ENCODE peak calls at places on chromosomes 3 and 15, in four cellular contexts. One of them, this sample, is unnamed.

GRCh38 chr15:58222698-58223097 is 84.5 kb downstream of the AQP9 start:
- DNase-seq in heart left ventricle: no peak
- DNase-seq in K562: peak
- DNase-seq in stomach: no peak
- DNase-seq in this sample: no peak

GRCh38 chr3:71454513-71455423 is 128.8 kb downstream of the FOXP1 start:
- DNase-seq in stomach: no peak
- DNase-seq in heart left ventricle: no peak
- DNase-seq in K562: no peak
- DNase-seq in this sample: no peak

GRCh38 chr3:189457666-189458065 is 173.5 kb upstream of the TP63 start:
- DNase-seq in heart left ventricle: no peak
- DNase-seq in K562: no peak
- DNase-seq in stomach: no peak
- DNase-seq in this sample: no peak

GRCh38 chr3:21421096-21421495 is 329.9 kb downstream of the ZNF385D start:
- DNase-seq in stomach: no peak
- DNase-seq in K562: peak
- DNase-seq in heart left ventricle: no peak
- DNase-seq in this sample: no peak

GRCh38 chr15:77851696-77852095 is 219.0 kb upstream of the LINGO1 start:
- DNase-seq in K562: no peak
- DNase-seq in heart left ventricle: no peak
- DNase-seq in stomach: no peak
- DNase-seq in this sample: peak

GRCh38 chr15:57554063-57554820 is 37.5 kb upstream of the MYZAP start:
- DNase-seq in stomach: peak
- DNase-seq in heart left ventricle: no peak
- DNase-seq in K562: no peak
- DNase-seq in this sample: no peak

GRCh38 chr3:116453676-116454346 is 8.5 kb upstream of the LSAMP start:
- DNase-seq in stomach: no peak
- DNase-seq in K562: no peak
- DNase-seq in heart left ventricle: no peak
- DNase-seq in this sample: no peak

GRCh38 chr15:71003314-71003713 is 110.7 kb downstream of the LRRC49 start:
- DNase-seq in heart left ventricle: no peak
- DNase-seq in stomach: no peak
- DNase-seq in K562: no peak
- DNase-seq in this sample: no peak

GRCh38 chr3:161221881-161222600 is 930 bp downstream of the NMD3 start:
- DNase-seq in K562: peak
- DNase-seq in stomach: no peak
- DNase-seq in heart left ventricle: peak
- DNase-seq in this sample: peak

GRCh38 chr15:92468987-92469386 is 75.3 kb downstream of the ST8SIA2 start:
- DNase-seq in stomach: no peak
- DNase-seq in heart left ventricle: no peak
- DNase-seq in K562: no peak
- DNase-seq in this sample: no peak

GRCh38 chr15:67806539-67806935 is 18.8 kb upstream of the SKOR1 start:
- DNase-seq in heart left ventricle: no peak
- DNase-seq in K562: no peak
- DNase-seq in stomach: no peak
- DNase-seq in this sample: no peak

GRCh38 chr15:22880068-22880980 is 41.9 kb downstream of the NIPA2 start:
- DNase-seq in heart left ventricle: no peak
- DNase-seq in stomach: no peak
- DNase-seq in K562: no peak
- DNase-seq in this sample: no peak

GRCh38 chr15:70713547-70714414 is 49.6 kb downstream of the UACA start:
- DNase-seq in K562: no peak
- DNase-seq in stomach: no peak
- DNase-seq in heart left ventricle: no peak
- DNase-seq in this sample: no peak

GRCh38 chr3:48119495-48120193 is 68.6 kb downstream of the CDC25A start:
- DNase-seq in stomach: peak
- DNase-seq in heart left ventricle: peak
- DNase-seq in K562: no peak
- DNase-seq in this sample: peak

GRCh38 chr3:99250272-99250671 is 348.8 kb upstream of the DCBLD2 start:
- DNase-seq in heart left ventricle: no peak
- DNase-seq in K562: no peak
- DNase-seq in stomach: no peak
- DNase-seq in this sample: peak

GRCh38 chr3:12557472-12558105 is 702 bp downstream of the MKRN2 start:
- DNase-seq in K562: peak
- DNase-seq in heart left ventricle: no peak
- DNase-seq in stomach: no peak
- DNase-seq in this sample: no peak

GRCh38 chr3:41683666-41684350 is 278.1 kb downstream of the ULK4 start:
- DNase-seq in K562: no peak
- DNase-seq in heart left ventricle: no peak
- DNase-seq in stomach: no peak
- DNase-seq in this sample: no peak
- TF ChIP-seq CTCF in K562: no peak
- TF ChIP-seq CTCF in heart left ventricle: no peak
- TF ChIP-seq CTCF in stomach: no peak
- TF ChIP-seq CTCF in this sample: no peak

GRCh38 chr3:174938102-174938501 is 79.0 kb downstream of the NAALADL2 start:
- DNase-seq in heart left ventricle: no peak
- DNase-seq in K562: no peak
- DNase-seq in stomach: no peak
- DNase-seq in this sample: no peak

GRCh38 chr3:174936590-174936989 is 77.5 kb downstream of the NAALADL2 start:
- DNase-seq in heart left ventricle: no peak
- DNase-seq in stomach: no peak
- DNase-seq in K562: no peak
- DNase-seq in this sample: no peak

GRCh38 chr3:174931969-174932368 is 72.8 kb downstream of the NAALADL2 start:
- DNase-seq in stomach: no peak
- DNase-seq in K562: no peak
- DNase-seq in heart left ventricle: no peak
- DNase-seq in this sample: no peak

DNA sequence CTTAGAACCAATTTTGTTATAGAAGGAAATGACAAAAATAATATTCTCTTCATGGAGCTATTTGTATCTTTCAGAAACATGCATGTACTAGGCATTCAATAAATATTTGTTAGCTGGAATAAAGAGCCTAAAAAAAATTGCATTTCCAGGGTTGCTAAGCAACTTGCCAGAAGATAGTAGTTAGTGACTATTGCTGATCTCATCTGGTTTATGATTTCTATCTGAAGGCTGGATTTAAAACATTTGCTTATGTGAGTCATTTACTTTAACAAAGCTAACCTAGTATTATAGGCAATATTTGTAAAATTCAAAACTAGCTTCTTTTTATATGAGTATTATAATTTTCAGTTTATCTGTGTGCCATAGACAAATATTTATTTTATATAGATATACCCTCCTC is 78.4 kb downstream of the NAALADL2 start:
- DNase-seq in stomach: no peak
- DNase-seq in heart left ventricle: no peak
- DNase-seq in K562: no peak
- DNase-seq in this sample: no peak
- TF ChIP-seq POLR2A in stomach: no peak
- TF ChIP-seq POLR2A in heart left ventricle: no peak
- TF ChIP-seq POLR2A in K562: no peak
- TF ChIP-seq POLR2A in this sample: no peak

GRCh38 chr15:51110171-51110570 is 15.5 kb upstream of the TNFAIP8L3 start:
- DNase-seq in stomach: no peak
- DNase-seq in heart left ventricle: no peak
- DNase-seq in K562: no peak
- DNase-seq in this sample: no peak
- TF ChIP-seq CTCF in stomach: no peak
- TF ChIP-seq CTCF in heart left ventricle: no peak
- TF ChIP-seq CTCF in K562: no peak
- TF ChIP-seq CTCF in this sample: no peak

DNA sequence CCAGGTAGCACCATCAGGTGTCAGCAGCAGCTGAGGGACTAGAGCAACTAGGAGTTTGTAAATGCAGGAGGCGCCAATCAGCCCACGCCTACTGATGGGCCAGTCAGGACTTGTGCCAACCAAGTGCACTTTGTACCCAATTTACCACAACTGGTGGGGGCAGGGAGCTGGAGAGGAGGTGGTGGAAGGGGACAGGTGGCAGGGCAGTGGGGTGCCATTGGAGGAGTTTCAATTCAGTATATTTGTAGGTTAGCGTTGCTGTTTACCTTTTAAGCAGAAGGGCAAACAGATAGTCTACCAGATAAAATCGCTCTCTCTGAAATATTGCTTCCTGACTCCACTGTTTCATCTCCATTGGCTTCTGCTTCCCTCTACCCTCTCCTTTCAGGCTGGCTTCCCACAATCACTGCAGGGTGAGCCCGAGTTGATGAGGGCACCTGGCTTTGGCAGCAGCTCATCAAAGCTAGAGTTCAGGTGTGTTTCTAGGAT is 75.7 kb downstream of the TRIM69 start:
- DNase-seq in K562: no peak
- DNase-seq in heart left ventricle: no peak
- DNase-seq in stomach: peak
- DNase-seq in this sample: no peak
- TF ChIP-seq POLR2A in K562: no peak
- TF ChIP-seq POLR2A in heart left ventricle: no peak
- TF ChIP-seq POLR2A in stomach: no peak
- TF ChIP-seq POLR2A in this sample: no peak

GRCh38 chr3:139301654-139302053 is 42.2 kb upstream of the MRPS22 start:
- DNase-seq in stomach: no peak
- DNase-seq in heart left ventricle: no peak
- DNase-seq in K562: no peak
- DNase-seq in this sample: no peak

GRCh38 chr3:139301183-139301582 is 42.6 kb upstream of the MRPS22 start:
- DNase-seq in heart left ventricle: no peak
- DNase-seq in stomach: no peak
- DNase-seq in K562: peak
- DNase-seq in this sample: no peak

GRCh38 chr3:139297588-139298311 is 46.1 kb upstream of the MRPS22 start:
- DNase-seq in heart left ventricle: no peak
- DNase-seq in K562: no peak
- DNase-seq in stomach: no peak
- DNase-seq in this sample: no peak

GRCh38 chr3:139300416-139300815 is 43.4 kb upstream of the MRPS22 start:
- DNase-seq in stomach: no peak
- DNase-seq in heart left ventricle: no peak
- DNase-seq in K562: no peak
- DNase-seq in this sample: no peak

GRCh38 chr3:139299261-139300132 is 44.3 kb upstream of the MRPS22 start:
- DNase-seq in stomach: peak
- DNase-seq in K562: peak
- DNase-seq in heart left ventricle: no peak
- DNase-seq in this sample: no peak
- TF ChIP-seq CTCF in stomach: no peak
- TF ChIP-seq CTCF in K562: peak
- TF ChIP-seq CTCF in heart left ventricle: no peak
- TF ChIP-seq CTCF in this sample: no peak

DNA sequence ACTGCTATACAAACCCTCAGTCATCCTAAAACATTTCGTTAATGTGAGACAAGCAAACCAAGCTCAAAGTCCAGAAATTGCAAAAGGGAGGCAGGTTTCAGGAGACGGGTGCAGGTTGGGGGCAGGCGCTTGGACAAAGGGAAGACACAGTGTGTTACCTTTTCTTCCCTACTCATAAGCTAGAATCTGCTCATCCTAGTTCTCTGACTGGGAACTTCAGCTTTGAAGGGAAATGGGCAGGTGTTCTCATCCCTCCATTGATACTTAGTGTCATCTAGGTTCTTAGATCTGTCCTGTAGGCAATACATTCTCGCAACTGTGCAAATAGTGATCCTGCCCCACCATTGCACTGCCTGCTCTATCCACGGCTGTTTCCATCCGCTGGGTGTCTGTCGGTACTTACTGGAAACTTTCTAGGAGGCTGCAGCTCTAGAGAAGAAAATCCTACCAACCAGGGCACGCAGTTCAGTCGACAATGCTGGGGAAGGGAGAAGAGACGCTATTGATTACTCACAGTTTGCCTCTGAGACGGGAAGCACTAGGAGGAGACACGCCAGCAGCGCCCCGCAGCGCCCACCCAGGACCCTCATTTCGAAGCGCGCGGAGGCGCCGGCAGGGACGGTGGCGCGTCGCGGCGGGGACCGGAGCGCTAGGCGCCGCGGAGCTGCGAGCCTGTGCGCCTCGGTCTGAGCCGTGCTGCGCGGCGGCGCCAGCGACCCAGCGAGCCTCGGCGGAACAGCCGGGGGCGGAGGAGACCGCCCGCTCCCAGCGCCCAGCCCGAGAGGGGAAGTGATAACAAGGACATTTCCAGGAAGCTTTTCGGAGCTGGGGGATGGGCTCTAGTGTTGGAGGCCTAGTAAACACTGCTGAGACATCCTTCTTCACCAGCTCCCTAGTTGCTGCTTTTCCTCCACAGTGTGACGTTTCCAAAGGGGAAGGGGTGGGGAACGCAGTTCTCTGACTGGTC is at the start of gene PROS1:
- DNase-seq in stomach: peak
- DNase-seq in K562: peak
- DNase-seq in heart left ventricle: peak
- DNase-seq in this sample: peak
- TF ChIP-seq POLR2A in stomach: no peak
- TF ChIP-seq POLR2A in K562: peak
- TF ChIP-seq POLR2A in heart left ventricle: no peak
- TF ChIP-seq POLR2A in this sample: peak